ENCODE peak calls at places on chromosomes 16 and 17, in ten cellular contexts. V is stimulated activated CD8-positive, alpha-beta memory T cell treated with anti-CD3 and anti-CD28 coated beads, Interleukin-4, amount 100 ng/mL, for 1 hour; I is RWPE1; G is NCI-H2081; L is thoracic aorta; K is gastrocnemius medialis; F is B cell; W is head of caudate nucleus; B is mesendoderm; Q is left cardiac atrium. C is an unnamed sample.

GRCh38 chr17:27355419-27355818 is 61.5 kb downstream of the WSB1 start:
- DNase-seq in K (no peak), L (no peak), B (peak), Q (no peak), V (no peak), F (no peak), G (no peak), I (no peak), W (no peak), C (no peak)

GRCh38 chr16:2471016-2471652 is at the start of gene NTN3:
- DNase-seq in B (peak), F (no peak), Q (no peak), G (peak), K (no peak), I (no peak), L (no peak), W (peak), V (no peak), C (no peak)

GRCh38 chr16:4847774-4848587 is 700 bp downstream of the UBN1 start:
- DNase-seq in V (no peak), Q (peak), W (peak), I (peak), G (peak), K (peak), F (peak), L (no peak), B (peak), C (peak)

GRCh38 chr16:2244301-2244700 is 7.1 kb downstream of the ECI1 start:
- DNase-seq in F (no peak), Q (no peak), W (no peak), L (no peak), B (peak), K (no peak), V (no peak), G (no peak), I (no peak), C (no peak)

GRCh38 chr16:3819741-3820724 is 60.5 kb downstream of the CREBBP start:
- DNase-seq in F (no peak), Q (no peak), I (peak), G (peak), W (no peak), B (no peak), L (no peak), K (no peak), V (no peak), C (no peak)

GRCh38 chr16:9054460-9054859 is 37.0 kb upstream of the HAPSTR1 start:
- DNase-seq in V (no peak), K (no peak), W (no peak), L (no peak), F (no peak), Q (no peak), G (no peak), B (no peak), I (no peak), C (no peak)

GRCh38 chr17:51491416-51491815 is 231.1 kb downstream of the UTP18 start:
- DNase-seq in I (no peak), K (no peak), L (no peak), G (no peak), V (no peak), W (no peak), Q (no peak), F (no peak), B (no peak), C (no peak)

GRCh38 chr17:83149326-83149725 is 69.9 kb downstream of the METRNL start:
- DNase-seq in V (no peak), L (no peak), B (no peak), G (no peak), Q (no peak), I (no peak), W (no peak), F (no peak), K (no peak), C (no peak)

GRCh38 chr17:81395600-81396277 is 482 bp downstream of the BAHCC1 start:
- DNase-seq in V (no peak), G (no peak), W (no peak), L (no peak), K (no peak), Q (no peak), F (no peak), I (no peak), B (no peak), C (no peak)

GRCh38 chr16:4081035-4081434 is 35.2 kb downstream of the ADCY9 start:
- DNase-seq in G (peak), W (peak), I (no peak), L (no peak), Q (no peak), F (no peak), K (no peak), B (peak), V (no peak), C (no peak)

GRCh38 chr17:46890638-46891037 is 32.3 kb upstream of the GOSR2 start:
- DNase-seq in Q (no peak), B (no peak), V (no peak), F (no peak), I (no peak), L (no peak), G (no peak), K (no peak), W (no peak), C (no peak)

GRCh38 chr16:262121-262745 is 13.5 kb downstream of the RGS11 start:
- DNase-seq in B (no peak), F (no peak), W (no peak), G (no peak), K (no peak), L (no peak), Q (no peak), V (no peak), I (no peak), C (no peak)

GRCh38 chr17:50181155-50181554 is 15.3 kb downstream of the SGCA start:
- DNase-seq in I (no peak), F (no peak), W (peak), B (no peak), L (no peak), G (no peak), V (no peak), K (no peak), Q (no peak), C (no peak)

GRCh38 chr17:43578699-43579569 is 32.8 kb upstream of the ETV4 start:
- DNase-seq in B (no peak), V (no peak), K (no peak), W (no peak), G (peak), I (no peak), F (peak), L (no peak), Q (peak), C (peak)

GRCh38 chr16:46884513-46885293 is 541 bp downstream of the GPT2 start:
- DNase-seq in V (no peak), G (peak), L (no peak), B (peak), K (no peak), F (no peak), Q (no peak), I (no peak), W (peak), C (peak)

GRCh38 chr17:72119963-72120877 is 600 bp upstream of the SOX9 start:
- DNase-seq in B (peak), L (no peak), V (no peak), Q (peak), K (peak), G (peak), W (peak), I (peak), F (no peak), C (no peak)

GRCh38 chr17:17476865-17477467 is at the start of gene MED9:
- DNase-seq in V (peak), K (peak), G (peak), Q (peak), B (peak), W (peak), F (peak), L (peak), I (peak), C (peak)

GRCh38 chr16:23368469-23368868 is 66.4 kb downstream of the SCNN1B start:
- DNase-seq in F (no peak), B (no peak), I (peak), Q (no peak), W (no peak), K (no peak), V (no peak), G (no peak), L (no peak), C (no peak)

GRCh38 chr17:45705123-45706009 is 78.8 kb upstream of the CRHR1 start:
- DNase-seq in B (peak), Q (no peak), G (no peak), I (peak), W (peak), V (no peak), K (no peak), F (no peak), L (no peak), C (peak)

GRCh38 chr16:22844426-22844825 is 30.5 kb downstream of the HS3ST2 start:
- DNase-seq in V (no peak), W (no peak), F (no peak), Q (no peak), B (peak), L (no peak), I (no peak), G (no peak), K (no peak), C (no peak)

GRCh38 chr16:84843149-84844048 is 23.6 kb downstream of the CRISPLD2 start:
- DNase-seq in Q (no peak), K (no peak), V (no peak), G (no peak), W (no peak), F (no peak), L (no peak), I (no peak), B (no peak), C (no peak)

GRCh38 chr17:50495918-50496317 is 12.3 kb upstream of the MYCBPAP start:
- DNase-seq in I (no peak), Q (no peak), W (no peak), G (no peak), B (no peak), V (no peak), L (no peak), F (no peak), K (no peak), C (no peak)

GRCh38 chr16:35557731-35558130 is 2098.3 kb downstream of the TP53TG3F start:
- DNase-seq in L (no peak), Q (no peak), B (no peak), G (no peak), K (no peak), V (no peak), F (no peak), W (no peak), I (no peak), C (no peak)

GRCh38 chr17:64506576-64507417 is at the start of gene CEP95:
- DNase-seq in Q (peak), B (peak), V (peak), F (peak), G (peak), W (peak), L (peak), K (peak), I (peak), C (peak)

GRCh38 chr17:37476431-37477130 is 13.1 kb upstream of the DUSP14 start:
- DNase-seq in Q (peak), I (peak), K (peak), W (no peak), L (no peak), F (no peak), B (peak), G (no peak), V (no peak), C (no peak)

GRCh38 chr16:49528035-49528434 is 154.4 kb downstream of the C16orf78 start:
- DNase-seq in I (no peak), Q (peak), G (no peak), W (no peak), V (no peak), F (no peak), B (no peak), L (no peak), K (no peak), C (peak)

GRCh38 chr17:78891406-78892061 is 11.5 kb downstream of the CEP295NL start:
- DNase-seq in V (no peak), W (no peak), Q (no peak), K (no peak), F (no peak), I (no peak), G (no peak), L (no peak), B (no peak), C (no peak)

GRCh38 chr16:17053536-17054160 is 417.1 kb downstream of the XYLT1 start:
- DNase-seq in V (no peak), G (no peak), W (no peak), K (no peak), F (no peak), Q (no peak), L (no peak), I (no peak), B (peak), C (no peak)

GRCh38 chr16:81937305-81938038 is 73.8 kb downstream of the SDR42E1 start:
- DNase-seq in G (no peak), B (peak), K (no peak), Q (no peak), W (no peak), I (no peak), L (no peak), V (no peak), F (no peak), C (no peak)

GRCh38 chr16:13896543-13897182 is 23.3 kb upstream of the ERCC4 start:
- DNase-seq in F (no peak), B (peak), Q (no peak), W (no peak), L (no peak), I (no peak), K (no peak), V (no peak), G (no peak), C (no peak)

GRCh38 chr16:66389256-66390175 is 23.0 kb downstream of the CDH5 start:
- DNase-seq in W (no peak), G (no peak), F (no peak), B (no peak), Q (no peak), L (no peak), I (no peak), K (no peak), V (no peak), C (no peak)

GRCh38 chr17:79388556-79389295 is 222.1 kb downstream of the RBFOX3 start:
- DNase-seq in Q (peak), F (peak), B (peak), W (peak), K (no peak), G (peak), I (peak), L (no peak), V (no peak), C (peak)

GRCh38 chr17:43014020-43014615 is 7.5 kb downstream of the IFI35 start:
- DNase-seq in B (no peak), K (no peak), I (no peak), F (no peak), W (no peak), L (no peak), V (no peak), Q (no peak), G (no peak), C (no peak)

GRCh38 chr16:64132190-64132589 is 989.7 kb downstream of the CDH11 start:
- DNase-seq in L (no peak), Q (no peak), B (no peak), W (no peak), G (no peak), I (no peak), F (no peak), V (no peak), K (no peak), C (no peak)

GRCh38 chr17:29561541-29562517 is 5.0 kb downstream of the ABHD15 start:
- DNase-seq in B (no peak), W (no peak), I (no peak), G (no peak), L (no peak), K (no peak), F (peak), Q (no peak), V (no peak), C (no peak)

GRCh38 chr16:28930652-28931051 is 1.1 kb upstream of the CD19 start:
- DNase-seq in W (no peak), Q (no peak), F (peak), V (no peak), I (no peak), B (no peak), L (no peak), G (no peak), K (no peak), C (no peak)

GRCh38 chr16:69404275-69404805 is 18.5 kb upstream of the TERF2 start:
- DNase-seq in F (no peak), I (no peak), L (no peak), K (no peak), W (no peak), V (no peak), B (peak), Q (no peak), G (no peak), C (no peak)

C was measured in activated CD4-positive, alpha-beta memory T cell treated with anti-CD3 and anti-CD28 coated beads for 36 hours.